ENCODE peak calls at places on chromosomes 3 and 15, in nine cellular contexts. R is MM.1S; T is small intestine; G is cardiac muscle cell; H is mesendoderm; J is astrocyte; E is RWPE2; A is CD8-positive, alpha-beta T cell; X is transverse colon. K is an unnamed sample. For H3K4me1 and H3K27me3, the result is how much of the 10 kb centered on the place peaks cover.

GRCh38 chr3:124907957-124908356 is 20.8 kb upstream of the ITGB5 start:
- DNase-seq in R (no peak), T (no peak), G (no peak), H (peak), J (no peak), E (no peak), A (no peak), X (no peak), K (no peak)

GRCh38 chr15:36024066-36024465 is 478.1 kb upstream of the DPH6 start:
- DNase-seq in R (no peak), T (no peak), G (no peak), H (no peak), J (no peak), E (no peak), A (no peak), X (no peak), K (peak)

GRCh38 chr3:172074578-172074977 is 35.2 kb downstream of the FNDC3B start:
- DNase-seq in R (no peak), T (no peak), G (no peak), H (no peak), J (no peak), E (no peak), A (no peak), X (no peak), K (no peak)

GRCh38 chr3:161559177-161559998 is 62.8 kb downstream of the OTOL1 start:
- DNase-seq in R (peak), T (peak), G (peak), H (peak), J (peak), E (no peak), A (no peak), X (no peak), K (peak)

GRCh38 chr15:99474041-99474906 is 91.5 kb upstream of the MEF2A start:
- DNase-seq in R (no peak), T (no peak), G (peak), H (no peak), J (no peak), E (no peak), A (no peak), X (peak), K (no peak)

GRCh38 chr15:36481156-36481555 is 98.3 kb upstream of the CDIN1 start:
- DNase-seq in R (no peak), T (no peak), G (no peak), H (no peak), J (no peak), E (no peak), A (no peak), X (no peak), K (no peak)

GRCh38 chr3:53493997-53494791 is at the start of gene CACNA1D:
- DNase-seq in R (peak), T (peak), G (peak), H (peak), J (no peak), E (no peak), A (no peak), X (peak), K (peak)

GRCh38 chr3:143060906-143061305 is 58.7 kb upstream of the CHST2 start:
- DNase-seq in R (peak), T (no peak), G (no peak), H (no peak), J (no peak), E (no peak), A (no peak), X (no peak), K (no peak)

GRCh38 chr3:138051946-138052802 is 42.2 kb downstream of the CLDN18 start:
- DNase-seq in R (peak), T (peak), G (peak), H (peak), J (no peak), E (no peak), A (no peak), X (no peak), K (peak)

GRCh38 chr3:13492976-13493866 is 13.1 kb downstream of the HDAC11 start:
- DNase-seq in R (no peak), T (no peak), G (no peak), H (no peak), J (no peak), E (peak), A (no peak), X (no peak), K (no peak)

GRCh38 chr15:38440353-38441129 is 13.4 kb upstream of the FAM98B start:
- DNase-seq in R (peak), T (peak), G (peak), H (peak), J (peak), E (peak), A (peak), X (peak), K (peak)

GRCh38 chr3:100364421-100364820 is 29.9 kb downstream of the NIT2 start:
- DNase-seq in R (no peak), T (no peak), G (no peak), H (no peak), J (no peak), E (no peak), A (no peak), X (no peak), K (no peak)

GRCh38 chr3:170835346-170835745 is 34.6 kb downstream of the RPL22L1 start:
- DNase-seq in R (no peak), T (no peak), G (peak), H (peak), J (no peak), E (no peak), A (no peak), X (no peak), K (no peak)

GRCh38 chr3:51682079-51682478 is 11.0 kb downstream of the TEX264 start:
- DNase-seq in R (peak), T (peak), G (peak), H (peak), J (peak), E (no peak), A (peak), X (peak), K (peak)

DNA sequence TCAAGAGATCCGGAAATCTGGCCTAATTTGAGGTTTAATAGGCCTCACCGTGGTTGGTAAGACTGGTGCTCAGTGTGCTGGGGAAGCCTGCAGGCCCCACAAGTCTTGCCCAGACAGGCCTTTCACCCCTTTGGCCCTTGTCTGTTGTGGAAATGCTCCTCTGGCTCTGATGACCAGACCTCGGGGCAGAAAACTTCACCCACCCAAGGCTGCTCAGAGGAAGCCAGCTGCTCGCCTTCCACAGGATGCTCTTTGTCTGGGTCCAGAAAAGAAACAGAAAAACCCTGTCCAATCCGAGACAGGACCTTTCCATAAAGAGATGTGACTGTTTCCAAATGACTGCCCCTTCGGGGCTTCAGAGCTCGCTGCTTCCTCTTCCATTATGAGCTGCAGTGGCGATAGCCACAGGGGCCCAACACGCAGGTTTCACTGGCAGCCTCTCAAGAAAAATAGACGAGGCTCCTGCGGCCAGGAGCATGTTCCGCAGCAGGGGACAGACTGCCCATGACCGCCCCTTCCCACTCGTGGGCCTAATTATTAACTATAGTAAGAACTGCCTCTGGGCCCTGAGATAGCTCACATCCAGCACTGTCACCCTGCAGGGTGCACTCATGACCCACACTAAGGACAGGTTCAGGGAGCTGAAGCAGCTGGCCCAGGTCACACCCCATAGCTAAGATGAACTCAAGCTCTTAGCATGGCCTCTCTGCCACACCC is 6.8 kb upstream of the SNX22 start:
- DNase-seq in R (no peak), T (no peak), G (no peak), H (no peak), J (no peak), E (no peak), A (no peak), X (no peak), K (no peak)
- H3K27ac ChIP-seq in R (no peak), T (no peak), G (no peak), H (no peak), J (no peak), E (no peak), A (no peak), X (no peak), K (no peak)

DNA sequence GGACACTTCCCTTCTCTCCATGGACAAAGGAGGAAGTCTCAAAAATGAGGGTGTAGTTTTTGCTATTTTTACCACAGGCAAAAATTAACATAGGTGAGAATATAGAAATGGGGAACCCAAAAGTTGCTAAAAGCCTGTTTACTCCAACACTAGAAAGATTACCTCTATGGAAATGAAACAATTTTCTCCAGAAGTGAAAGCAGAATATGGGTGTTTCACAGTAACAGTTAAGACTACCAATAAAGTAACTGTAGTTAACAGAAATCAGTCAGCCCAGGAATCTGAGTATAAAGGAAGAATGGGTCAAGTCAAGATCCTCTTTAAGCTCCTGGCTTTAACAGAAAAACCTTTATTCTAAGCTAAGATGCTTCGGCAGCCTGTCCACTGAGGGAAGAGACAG is 9.3 kb downstream of the TRA2B start:
- DNase-seq in R (no peak), T (no peak), G (no peak), H (no peak), J (no peak), E (no peak), A (no peak), X (no peak), K (no peak)
- H3K4me1 ChIP-seq in R (half or more), T (under half), G (half or more), H (under half), J (half or more), E (half or more), A (half or more), X (half or more), K (half or more)

DNA sequence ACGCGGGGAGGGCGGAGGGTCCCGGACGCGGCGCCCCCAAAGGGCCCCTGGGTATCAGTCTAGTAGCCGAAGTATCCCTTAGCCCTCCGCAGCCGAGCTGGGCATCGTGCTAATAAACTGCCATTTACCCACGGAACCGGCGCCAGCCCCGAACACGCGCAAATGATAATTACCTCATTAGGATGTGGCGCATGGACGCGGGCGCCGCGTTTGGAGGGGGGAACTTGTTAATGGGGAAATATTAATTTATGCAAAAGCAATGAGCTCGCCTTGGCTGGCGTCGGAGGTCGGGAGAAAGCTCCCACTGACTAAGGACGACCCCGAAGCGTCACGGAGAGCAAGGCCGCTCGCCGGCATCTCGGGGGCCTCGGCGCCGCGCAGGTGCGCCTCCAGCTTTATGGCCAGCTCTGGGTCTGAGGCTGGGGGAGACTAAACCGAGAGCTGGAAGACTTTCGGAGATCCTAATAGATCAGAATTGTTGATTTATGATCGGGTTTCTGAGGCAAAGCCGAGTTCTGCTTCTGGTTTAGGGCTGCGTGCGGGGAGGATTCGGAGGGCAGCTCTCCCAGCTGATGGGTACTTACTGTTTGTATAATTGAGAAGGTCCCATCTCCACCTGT is 474 bp upstream of the FEZF2 start:
- DNase-seq in R (no peak), T (no peak), G (no peak), H (no peak), J (no peak), E (no peak), A (no peak), X (no peak), K (no peak)
- H3K27me3 ChIP-seq in R (under half), T (half or more), G (half or more), H (half or more), J (half or more), E (half or more), A (under half), X (half or more), K (half or more)

GRCh38 chr3:42739401-42740158 is 33.5 kb downstream of the CCDC13 start:
- DNase-seq in R (no peak), T (no peak), G (peak), H (no peak), J (no peak), E (no peak), A (no peak), X (no peak), K (no peak)
- H3K27ac ChIP-seq in R (no peak), T (no peak), G (peak), H (no peak), J (no peak), E (no peak), A (no peak), X (no peak), K (no peak)

DNA sequence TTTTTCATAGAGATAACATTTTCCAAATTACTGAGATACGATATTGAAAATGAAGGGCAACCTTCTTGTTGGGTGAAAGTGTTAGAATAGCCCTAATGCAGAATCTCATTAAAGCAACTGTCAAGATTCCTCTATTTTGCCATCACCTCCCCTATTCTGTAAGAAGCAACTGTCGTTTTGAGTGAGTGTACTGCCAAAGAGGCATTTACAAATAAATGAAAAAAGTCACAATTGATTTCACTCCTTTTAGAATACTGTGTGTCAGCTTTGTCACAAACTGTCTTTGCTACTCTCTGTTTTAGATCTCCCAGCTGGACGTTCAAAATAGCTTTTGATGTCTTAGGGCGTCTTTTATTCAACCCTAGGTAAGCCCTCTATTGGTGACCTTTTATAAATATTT is 322.8 kb upstream of the NAALADL2 start:
- DNase-seq in R (no peak), T (no peak), G (no peak), H (no peak), J (no peak), E (no peak), A (no peak), X (no peak), K (no peak)
- H3K4me1 ChIP-seq in R (under half), T (under half), G (under half), H (under half), J (under half), E (under half), A (under half), X (under half), K (under half)

GRCh38 chr3:195040773-195041520 is 230.0 kb downstream of the XXYLT1 start:
- DNase-seq in R (no peak), T (peak), G (no peak), H (peak), J (no peak), E (no peak), A (no peak), X (no peak), K (peak)
- H3K27me3 ChIP-seq in R (under half), T (under half), G (under half), H (under half), J (under half), E (under half), A (under half), X (under half), K (under half)

GRCh38 chr15:68199340-68199739 is 5.8 kb downstream of the CALML4 start:
- DNase-seq in R (no peak), T (no peak), G (no peak), H (no peak), J (no peak), E (no peak), A (no peak), X (no peak), K (no peak)
- H3K27ac ChIP-seq in R (no peak), T (no peak), G (no peak), H (no peak), J (no peak), E (no peak), A (no peak), X (no peak), K (no peak)

DNA sequence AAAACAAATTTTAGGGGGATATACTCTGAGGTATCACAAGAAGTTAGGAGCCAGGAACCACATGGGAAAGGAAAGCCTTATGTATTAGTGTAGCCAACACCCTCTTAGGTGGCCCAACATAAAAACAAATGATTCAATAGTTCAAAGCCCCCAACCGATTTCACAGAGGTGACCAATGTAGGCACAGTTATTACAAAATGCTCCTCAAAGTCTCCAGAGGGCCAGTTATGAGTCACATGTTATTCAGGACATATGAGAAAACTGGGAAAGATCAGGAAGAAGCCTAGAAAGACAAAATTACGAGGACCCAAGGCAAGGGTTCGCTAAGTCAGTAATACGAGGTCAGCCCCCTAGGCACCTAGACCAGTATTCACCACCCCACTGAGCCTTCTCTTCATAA is 29.9 kb upstream of the FBN1 start:
- DNase-seq in R (no peak), T (no peak), G (no peak), H (no peak), J (no peak), E (no peak), A (no peak), X (no peak), K (no peak)
- H3K4me1 ChIP-seq in R (under half), T (under half), G (under half), H (under half), J (under half), E (under half), A (under half), X (under half), K (under half)

GRCh38 chr3:127003601-127004280 is 20.8 kb downstream of the PLXNA1 start:
- DNase-seq in R (no peak), T (no peak), G (no peak), H (no peak), J (no peak), E (no peak), A (no peak), X (no peak), K (no peak)
- H3K27me3 ChIP-seq in R (under half), T (under half), G (under half), H (under half), J (under half), E (under half), A (under half), X (under half), K (under half)

GRCh38 chr3:25588441-25589103 is 76.1 kb downstream of the TOP2B start:
- DNase-seq in R (no peak), T (no peak), G (no peak), H (no peak), J (peak), E (no peak), A (no peak), X (no peak), K (no peak)

GRCh38 chr3:25589104-25589782 is 75.5 kb downstream of the TOP2B start:
- DNase-seq in R (no peak), T (no peak), G (no peak), H (no peak), J (peak), E (no peak), A (no peak), X (no peak), K (no peak)

GRCh38 chr3:25589783-25590258 is 74.9 kb downstream of the TOP2B start:
- DNase-seq in R (no peak), T (no peak), G (peak), H (no peak), J (no peak), E (no peak), A (no peak), X (no peak), K (no peak)

GRCh38 chr3:25594007-25594502 is 70.7 kb downstream of the TOP2B start:
- DNase-seq in R (peak), T (peak), G (peak), H (peak), J (peak), E (no peak), A (no peak), X (no peak), K (peak)

GRCh38 chr3:25592510-25592968 is 72.2 kb downstream of the TOP2B start:
- DNase-seq in R (no peak), T (no peak), G (peak), H (peak), J (peak), E (no peak), A (no peak), X (no peak), K (peak)
- H3K27ac ChIP-seq in R (no peak), T (no peak), G (peak), H (no peak), J (peak), E (no peak), A (no peak), X (no peak), K (no peak)